ENCODE peak calls at places on chromosomes 7 and 10, in five cellular contexts. W is GM23338, U is sigmoid colon, C is pancreas, X is right lobe of liver. P is an unnamed sample. For H3K36me3, H3K4me1 and H3K27me3, the result is how much of the 10 kb centered on the place peaks cover.

GRCh38 chr10:30829921-30830671 is 200.5 kb upstream of the LYZL2 start:
- DNase-seq in W (no peak), U (no peak), C (no peak), X (no peak), P (no peak)

GRCh38 chr10:30357075-30357801 is 8.2 kb upstream of the MTPAP start:
- DNase-seq in W (no peak), U (no peak), C (no peak), X (no peak), P (no peak)

GRCh38 chr7:99428972-99429566 is 9.5 kb downstream of the PTCD1 start:
- DNase-seq in W (no peak), U (no peak), C (no peak), X (no peak), P (no peak)

GRCh38 chr10:21975378-21975990 is 28.0 kb downstream of the DNAJC1 start:
- DNase-seq in W (no peak), U (no peak), C (no peak), X (no peak), P (no peak)

GRCh38 chr10:34796133-34796532 is 19.0 kb downstream of the PARD3 start:
- DNase-seq in W (no peak), U (no peak), C (no peak), X (no peak), P (no peak)

GRCh38 chr7:152899482-152900166 is 140.1 kb downstream of the ACTR3B start:
- DNase-seq in W (no peak), U (no peak), C (peak), X (peak), P (no peak)

GRCh38 chr10:1358860-1359598 is 302.8 kb downstream of the WDR37 start:
- DNase-seq in W (no peak), U (no peak), C (no peak), X (no peak), P (no peak)

GRCh38 chr7:155763122-155763521 is 49.1 kb downstream of the SHH start:
- DNase-seq in W (no peak), U (no peak), C (no peak), X (no peak), P (no peak)

GRCh38 chr10:4396401-4397283 is 429.4 kb upstream of the AKR1E2 start:
- DNase-seq in W (no peak), U (no peak), C (no peak), X (no peak), P (no peak)

GRCh38 chr7:44307905-44308740 is 17.3 kb downstream of the CAMK2B start:
- DNase-seq in W (no peak), U (no peak), C (no peak), X (peak), P (no peak)

GRCh38 chr10:27743736-27744477 is 1.7 kb downstream of the MKX start:
- DNase-seq in W (peak), U (peak), C (no peak), X (no peak), P (no peak)

GRCh38 chr10:2968401-2968800 is 98.9 kb upstream of the PFKP start:
- DNase-seq in W (no peak), U (no peak), C (no peak), X (no peak), P (no peak)

GRCh38 chr7:84194484-84195260 is at the start of gene SEMA3A:
- DNase-seq in W (peak), U (peak), C (no peak), X (no peak), P (no peak)

GRCh38 chr10:12766222-12766621 is 235.3 kb downstream of the CCDC3 start:
- DNase-seq in W (peak), U (no peak), C (no peak), X (no peak), P (no peak)

GRCh38 chr7:118648002-118648401 is 423.5 kb downstream of the ANKRD7 start:
- DNase-seq in W (no peak), U (no peak), C (no peak), X (no peak), P (no peak)

GRCh38 chr7:2572101-2572842 is 13.5 kb downstream of the IQCE start:
- DNase-seq in W (no peak), U (no peak), C (no peak), X (no peak), P (peak)

GRCh38 chr10:7272008-7272407 is 138.8 kb downstream of the SFMBT2 start:
- DNase-seq in W (no peak), U (no peak), C (no peak), X (no peak), P (no peak)

GRCh38 chr7:44432381-44432977 is 58.0 kb downstream of the NUDCD3 start:
- DNase-seq in W (no peak), U (no peak), C (no peak), X (no peak), P (no peak)

GRCh38 chr10:73246783-73247508 is at the start of gene DNAJC9:
- DNase-seq in W (peak), U (peak), C (peak), X (peak), P (peak)

GRCh38 chr10:123906884-123907652 is 15.5 kb upstream of the CPXM2 start:
- DNase-seq in W (no peak), U (no peak), C (no peak), X (no peak), P (no peak)

GRCh38 chr7:157233677-157234076 is 95.0 kb downstream of the UBE3C start:
- DNase-seq in W (no peak), U (no peak), C (no peak), X (no peak), P (no peak)

GRCh38 chr10:6445671-6446278 is 134.3 kb downstream of the PRKCQ start:
- DNase-seq in W (peak), U (no peak), C (no peak), X (peak), P (peak)

GRCh38 chr10:91540714-91541113 is 92.2 kb downstream of the PPP1R3C start:
- DNase-seq in W (no peak), U (no peak), C (no peak), X (no peak), P (no peak)

GRCh38 chr7:157718303-157719007 is 381.7 kb downstream of the DNAJB6 start:
- DNase-seq in W (no peak), U (peak), C (no peak), X (no peak), P (no peak)

GRCh38 chr7:95623788-95624187 is 27.5 kb upstream of the PDK4 start:
- DNase-seq in W (no peak), U (no peak), C (no peak), X (no peak), P (no peak)

GRCh38 chr10:50470345-50470744 is 153.4 kb downstream of the SGMS1 start:
- DNase-seq in W (peak), U (no peak), C (no peak), X (no peak), P (no peak)

GRCh38 chr7:43303740-43304241 is 191.3 kb downstream of the HECW1 start:
- DNase-seq in W (no peak), U (no peak), C (no peak), X (no peak), P (no peak)

GRCh38 chr7:135359633-135360032 is 126.0 kb downstream of the STRA8 start:
- DNase-seq in W (no peak), U (no peak), C (no peak), X (no peak), P (no peak)

GRCh38 chr7:15303357-15303756 is 258.5 kb downstream of the AGMO start:
- DNase-seq in W (no peak), U (no peak), C (no peak), X (no peak), P (no peak)

GRCh38 chr10:18224626-18225445 is 84.6 kb downstream of the CACNB2 start:
- DNase-seq in W (peak), U (peak), C (no peak), X (no peak), P (no peak)

GRCh38 chr10:62652114-62652513 is 152.4 kb upstream of the ADO start:
- DNase-seq in W (no peak), U (no peak), C (no peak), X (no peak), P (no peak)

GRCh38 chr7:99784007-99784406 is at the start of gene CYP3A4:
- DNase-seq in W (no peak), U (no peak), C (no peak), X (no peak), P (no peak)

GRCh38 chr7:99033765-99034164 is 110.1 kb downstream of the SMURF1 start:
- DNase-seq in W (no peak), U (no peak), C (no peak), X (no peak), P (no peak)

GRCh38 chr10:122051609-122052385 is 62.8 kb downstream of the TACC2 start:
- DNase-seq in W (peak), U (peak), C (peak), X (peak), P (peak)

DNA sequence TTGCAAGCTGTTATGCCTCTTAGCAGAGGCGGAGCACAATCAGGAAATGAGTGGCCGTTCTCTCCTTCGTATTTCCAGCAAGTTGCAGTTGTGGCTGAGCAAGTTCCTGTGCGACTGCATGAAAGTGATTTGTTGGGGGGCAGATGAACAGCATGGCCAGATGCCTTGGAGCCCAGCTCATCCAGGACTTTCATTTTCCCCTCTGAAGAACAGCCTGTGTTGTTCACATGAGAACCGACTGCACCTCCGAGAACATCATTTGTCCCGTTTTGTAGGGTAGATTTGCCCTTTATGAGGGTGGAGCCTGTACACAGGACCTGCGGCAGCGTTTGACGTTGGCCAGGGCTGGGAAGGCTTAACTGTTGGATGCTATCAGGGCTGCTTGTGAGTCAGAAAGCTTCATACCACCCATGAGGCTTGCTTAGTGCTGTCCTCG is 4.4 kb downstream of the BAG3 start:
- DNase-seq in W (no peak), U (peak), C (no peak), X (no peak), P (no peak)
- H3K36me3 ChIP-seq in W (under half), U (under half), C (under half), X (under half), P (under half)

GRCh38 chr7:116226664-116227063 is 16.3 kb downstream of the TES start:
- DNase-seq in W (no peak), U (no peak), C (no peak), X (no peak), P (no peak)

GRCh38 chr7:116225860-116226259 is 15.5 kb downstream of the TES start:
- DNase-seq in W (no peak), U (no peak), C (no peak), X (no peak), P (no peak)

GRCh38 chr7:116228241-116228640 is 17.9 kb downstream of the TES start:
- DNase-seq in W (no peak), U (no peak), C (no peak), X (no peak), P (no peak)

GRCh38 chr7:116229359-116229758 is 19.0 kb downstream of the TES start:
- DNase-seq in W (no peak), U (no peak), C (no peak), X (no peak), P (no peak)

DNA sequence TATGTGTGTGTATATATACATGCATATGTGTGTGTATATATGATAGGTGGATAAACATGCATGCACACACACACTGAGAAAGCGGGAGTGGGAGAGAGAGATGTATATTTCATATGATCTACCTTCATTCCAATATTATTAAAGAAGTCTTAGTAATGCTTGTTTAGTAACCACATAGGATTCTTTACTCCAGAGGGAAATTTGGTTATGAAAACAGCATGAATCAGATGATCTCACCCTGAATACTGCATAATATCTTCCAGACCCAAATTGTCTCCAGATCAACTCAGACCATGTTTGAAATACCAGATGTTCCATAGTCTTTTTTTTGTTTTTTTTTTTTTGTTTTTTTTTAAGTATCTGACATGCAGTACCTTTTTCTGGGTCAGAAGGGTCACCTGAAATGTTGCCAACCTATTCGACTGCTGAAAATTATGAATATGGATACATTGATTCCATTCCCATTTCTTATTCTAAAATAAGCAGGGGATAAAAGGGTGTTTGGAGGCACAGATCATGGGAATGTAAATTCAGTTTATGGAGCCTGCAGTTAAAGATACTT is 17.4 kb downstream of the TES start:
- DNase-seq in W (no peak), U (no peak), C (no peak), X (no peak), P (no peak)
- H3K4me1 ChIP-seq in W (under half), U (half or more), C (under half), X (under half), P (under half)

DNA sequence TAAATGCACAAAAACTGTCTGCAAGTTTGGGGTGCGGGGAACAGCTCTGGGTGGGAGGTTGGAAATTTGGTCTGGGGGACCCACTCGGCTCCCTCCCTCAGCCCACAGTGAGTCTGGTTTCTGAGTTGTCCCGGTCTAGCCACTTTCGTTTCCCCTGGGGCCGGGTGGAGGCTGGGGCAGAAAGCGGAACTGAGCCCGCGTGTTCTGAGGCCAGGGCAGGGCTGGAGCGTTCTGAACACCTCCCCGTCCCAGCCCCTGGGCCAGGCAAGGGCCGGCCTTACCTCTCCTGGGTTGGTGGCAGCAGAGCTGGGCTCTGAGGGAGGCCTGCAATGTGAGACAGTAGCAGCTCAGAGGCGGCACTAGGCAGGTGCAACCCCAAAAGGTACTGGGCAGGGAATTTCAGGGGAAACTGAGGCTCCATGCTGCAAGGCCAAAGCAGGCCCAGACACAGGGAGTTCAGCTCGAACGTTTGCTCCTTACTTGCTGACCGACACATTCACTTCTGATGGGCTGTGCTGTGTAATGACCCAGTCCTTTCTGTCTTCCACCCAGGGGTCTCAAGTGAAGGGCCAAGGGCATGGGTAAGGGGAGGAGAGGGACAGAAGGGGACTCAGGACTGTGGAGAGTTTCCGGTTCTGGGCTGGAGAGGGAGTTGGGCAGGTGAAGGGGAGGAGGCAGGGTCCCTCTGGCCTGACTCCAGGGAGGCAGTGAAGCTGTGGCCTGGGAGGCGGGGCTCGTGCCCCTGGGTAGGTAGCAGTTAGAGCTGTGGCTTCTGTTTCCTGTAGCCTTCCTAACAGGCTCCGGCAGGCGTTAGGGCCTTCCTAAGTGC is 3.0 kb downstream of the IRF5 start:
- DNase-seq in W (no peak), U (peak), C (no peak), X (peak), P (peak)
- H3K27me3 ChIP-seq in W (half or more), U (under half), C (under half), X (under half), P (under half)

GRCh38 chr7:76342222-76342621 is 16.6 kb downstream of the YWHAG start:
- DNase-seq in W (no peak), U (peak), C (no peak), X (no peak), P (no peak)

GRCh38 chr7:76346097-76346496 is 12.7 kb downstream of the YWHAG start:
- DNase-seq in W (no peak), U (peak), C (no peak), X (no peak), P (no peak)

GRCh38 chr7:76343294-76343930 is 15.4 kb downstream of the YWHAG start:
- DNase-seq in W (no peak), U (peak), C (no peak), X (no peak), P (no peak)

GRCh38 chr7:76346778-76347177 is 12.0 kb downstream of the YWHAG start:
- DNase-seq in W (no peak), U (peak), C (no peak), X (no peak), P (no peak)

GRCh38 chr7:76343931-76344321 is 14.9 kb downstream of the YWHAG start:
- DNase-seq in W (no peak), U (peak), C (no peak), X (no peak), P (no peak)
- H3K36me3 ChIP-seq in W (half or more), U (under half), C (under half), X (under half), P (under half)

GRCh38 chr7:127587663-127588018 is 570 bp upstream of the ARF5 start:
- DNase-seq in W (peak), U (no peak), C (peak), X (peak), P (no peak)

GRCh38 chr7:127586346-127586745 is 950 bp upstream of the GCC1 start:
- DNase-seq in W (peak), U (no peak), C (no peak), X (no peak), P (no peak)

GRCh38 chr7:127588019-127588696 is at the start of gene ARF5:
- DNase-seq in W (peak), U (peak), C (peak), X (peak), P (peak)

GRCh38 chr7:127584648-127585043 is 750 bp downstream of the GCC1 start:
- DNase-seq in W (no peak), U (no peak), C (no peak), X (no peak), P (no peak)

DNA sequence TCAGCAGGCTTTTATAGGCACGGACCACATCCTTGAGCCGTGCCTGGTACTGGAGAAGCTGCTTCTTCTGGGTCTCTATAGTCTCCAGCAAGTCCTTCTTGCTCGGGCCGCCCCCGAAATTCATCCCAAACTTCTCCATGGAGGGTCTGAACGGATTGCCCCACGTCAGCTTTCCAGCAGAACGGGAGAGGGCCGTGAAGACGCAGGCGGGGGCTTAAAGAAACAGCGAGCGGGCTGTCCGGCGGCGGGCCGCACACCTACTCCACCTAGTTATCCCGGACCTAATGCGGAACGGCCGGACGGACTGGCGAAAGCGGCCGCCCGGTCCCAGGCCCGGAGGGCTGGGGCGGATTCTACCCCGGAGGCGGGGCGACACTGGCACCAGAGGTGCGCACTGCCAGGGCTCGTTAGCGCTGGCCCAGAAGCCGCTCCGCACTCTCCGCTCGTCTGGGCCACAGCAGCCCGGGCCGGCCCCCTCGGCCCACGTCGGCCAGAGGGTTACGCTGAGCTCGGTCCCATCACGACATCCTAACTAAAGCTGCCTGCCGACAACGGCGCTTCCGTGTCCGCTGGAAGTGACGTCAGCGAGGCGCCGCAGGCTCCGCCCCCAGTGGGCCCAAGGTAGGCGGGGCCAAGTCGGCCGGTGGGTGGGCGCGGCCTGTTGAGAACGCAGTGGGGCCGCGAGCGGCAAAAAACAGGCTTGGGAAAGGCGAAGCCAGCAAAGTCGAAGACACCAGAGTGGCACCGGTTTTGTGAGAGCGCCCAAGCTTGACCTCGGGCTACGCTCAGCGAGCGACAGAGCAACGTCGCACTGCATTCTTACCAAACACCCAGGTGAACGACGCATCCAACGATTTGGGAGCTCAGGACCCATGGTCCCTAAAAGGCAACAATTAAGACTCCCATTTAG is at the start of gene GCC1:
- DNase-seq in W (peak), U (peak), C (peak), X (peak), P (peak)
- H3K4me1 ChIP-seq in W (under half), U (half or more), C (under half), X (under half), P (under half)

DNA sequence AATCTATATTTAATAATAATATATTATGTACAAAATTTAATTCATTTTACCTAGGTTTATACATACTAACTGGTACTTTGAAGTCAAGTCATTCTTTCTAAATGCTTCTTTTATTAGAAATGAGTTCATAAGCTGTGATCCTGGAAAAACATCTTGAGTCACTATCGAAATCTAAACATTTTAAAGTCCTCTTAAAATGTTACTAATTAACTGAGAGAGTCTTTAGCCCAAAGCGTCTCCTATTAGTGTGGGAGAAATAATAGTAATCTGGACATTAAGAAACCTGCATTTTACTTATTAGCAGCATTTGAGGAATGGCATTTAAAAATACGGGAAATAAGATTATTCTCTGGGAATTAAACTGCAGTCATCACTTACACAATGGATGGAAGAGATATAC is 142.7 kb downstream of the CTNNA3 start:
- DNase-seq in W (no peak), U (no peak), C (no peak), X (no peak), P (no peak)
- H3K27me3 ChIP-seq in W (under half), U (under half), C (under half), X (under half), P (under half)

P was measured in aorta.